ENCODE peak calls at places on chromosomes 5 and 9, in nine cellular contexts. D, O, I, P, U, B, G, L and H are unnamed samples.

GRCh38 chr5:147818290-147818689 is 13.2 kb downstream of the SPINK1 start:
- DNase-seq in P (no peak), U (no peak), B (no peak), I (no peak), L (no peak), G (no peak), O (no peak), D (no peak), H (no peak)

GRCh38 chr9:33260372-33260771 is 4.1 kb downstream of the BAG1 start:
- DNase-seq in O (no peak), G (no peak), L (no peak), D (no peak), U (no peak), I (no peak), P (no peak), B (no peak), H (no peak)

GRCh38 chr5:23996525-23996924 is 489.1 kb downstream of the PRDM9 start:
- DNase-seq in I (no peak), D (no peak), U (no peak), O (peak; percentile 0), P (no peak), B (no peak), L (no peak), G (no peak), H (no peak)

GRCh38 chr5:143036146-143036927 is 266.2 kb downstream of the ARHGAP26 start:
- DNase-seq in L (no peak), D (no peak), O (no peak), B (no peak), I (no peak), G (no peak), U (no peak), P (no peak), H (no peak)

GRCh38 chr5:142360051-142360498 is 35.3 kb upstream of the SPRY4 start:
- DNase-seq in I (no peak), L (no peak), P (no peak), B (no peak), D (no peak), O (no peak), G (no peak), U (no peak), H (no peak)

GRCh38 chr5:169652057-169652456 is 15.0 kb downstream of the DOCK2 start:
- DNase-seq in O (no peak), I (no peak), G (no peak), B (no peak), L (no peak), D (peak; percentile 65), P (no peak), U (no peak), H (no peak)

GRCh38 chr5:120901199-120901598 is 437.1 kb downstream of the PRR16 start:
- DNase-seq in O (no peak), G (no peak), I (no peak), D (no peak), L (no peak), U (no peak), P (no peak), B (no peak), H (no peak)

GRCh38 chr5:64273276-64273675 is 107.6 kb downstream of the RNF180 start:
- DNase-seq in O (no peak), U (no peak), L (no peak), B (peak; percentile 9), P (no peak), I (no peak), G (no peak), D (no peak), H (no peak)

GRCh38 chr9:106620081-106620480 is 242.9 kb upstream of the ZNF462 start:
- DNase-seq in B (no peak), U (no peak), G (no peak), I (no peak), D (no peak), L (no peak), O (no peak), P (no peak), H (no peak)

GRCh38 chr5:171750316-171750788 is 35.3 kb upstream of the SMIM23 start:
- DNase-seq in L (no peak), D (peak; percentile 49), I (no peak), B (no peak), G (no peak), P (peak; percentile 54), O (peak; percentile 8), U (no peak), H (no peak)

GRCh38 chr5:10707198-10708187 is 53.5 kb downstream of the DAP start:
- DNase-seq in B (no peak), O (no peak), U (no peak), L (no peak), P (no peak), D (no peak), G (no peak), I (no peak), H (no peak)

GRCh38 chr9:125548141-125548540 is 158.9 kb downstream of the MAPKAP1 start:
- DNase-seq in U (no peak), D (no peak), I (no peak), P (no peak), B (no peak), G (no peak), L (no peak), O (no peak), H (no peak)

GRCh38 chr5:53974021-53974420 is 336.4 kb downstream of the ARL15 start:
- DNase-seq in D (no peak), B (no peak), U (no peak), I (no peak), O (no peak), P (no peak), G (no peak), L (no peak), H (no peak)

GRCh38 chr5:79924936-79925893 is 65.8 kb downstream of the MTX3 start:
- DNase-seq in O (peak; percentile 16), U (no peak), P (no peak), I (no peak), D (no peak), B (no peak), G (no peak), L (no peak), H (no peak)

GRCh38 chr5:115147052-115147451 is 22.7 kb downstream of the TRIM36 start:
- DNase-seq in O (no peak), P (no peak), G (no peak), L (no peak), U (no peak), D (no peak), B (no peak), I (no peak), H (no peak)

GRCh38 chr5:115151208-115151805 is 18.4 kb downstream of the TRIM36 start:
- DNase-seq in B (no peak), O (no peak), P (no peak), D (no peak), I (no peak), U (no peak), L (no peak), G (no peak), H (no peak)

GRCh38 chr5:115150512-115150911 is 19.2 kb downstream of the TRIM36 start:
- DNase-seq in P (no peak), I (no peak), L (no peak), G (no peak), O (no peak), B (no peak), U (no peak), D (no peak), H (no peak)
- TF ChIP-seq CTCF in P (no peak), I (no peak), L (no peak), G (no peak), O (no peak), B (no peak), U (no peak), D (no peak), H (no peak)

GRCh38 chr5:127375124-127375523 is 84.5 kb downstream of the MEGF10 start:
- DNase-seq in U (no peak), G (no peak), P (no peak), O (no peak), D (no peak), I (no peak), B (no peak), L (no peak), H (no peak)

GRCh38 chr5:127369772-127370171 is 79.2 kb downstream of the MEGF10 start:
- DNase-seq in G (no peak), U (no peak), L (no peak), P (peak; percentile 81), I (no peak), B (no peak), D (no peak), O (no peak), H (no peak)

GRCh38 chr5:127367912-127368468 is 77.4 kb downstream of the MEGF10 start:
- DNase-seq in D (no peak), L (no peak), O (no peak), P (no peak), I (no peak), B (no peak), G (no peak), U (no peak), H (no peak)

GRCh38 chr5:127373858-127374491 is 83.4 kb downstream of the MEGF10 start:
- DNase-seq in L (no peak), O (no peak), G (no peak), B (no peak), U (no peak), D (no peak), P (no peak), I (no peak), H (no peak)
- TF ChIP-seq CTCF in L (no peak), O (peak; percentile 27), G (no peak), B (peak; percentile 28), U (no peak), D (no peak), P (no peak), I (peak; percentile 35), H (peak; percentile 69)

GRCh38 chr9:127523312-127523851 is 72.1 kb downstream of the LRSAM1 start:
- DNase-seq in L (no peak), O (peak; percentile 54), P (no peak), B (no peak), U (no peak), I (no peak), D (no peak), G (peak; percentile 70), H (no peak)

GRCh38 chr9:127524373-127524772 is 73.1 kb downstream of the LRSAM1 start:
- DNase-seq in U (no peak), D (no peak), G (no peak), B (no peak), P (no peak), L (no peak), I (no peak), O (peak; percentile 61), H (no peak)

GRCh38 chr9:127527560-127528268 is 76.4 kb downstream of the LRSAM1 start:
- DNase-seq in B (no peak), L (no peak), I (no peak), O (no peak), P (no peak), G (no peak), U (no peak), D (no peak), H (no peak)

GRCh38 chr9:127526655-127527559 is 75.6 kb downstream of the LRSAM1 start:
- DNase-seq in B (no peak), D (no peak), P (no peak), I (no peak), U (no peak), G (no peak), L (peak; percentile 27), O (no peak), H (no peak)

GRCh38 chr9:127525426-127526188 is 74.3 kb downstream of the LRSAM1 start:
- DNase-seq in G (no peak), D (no peak), U (no peak), I (no peak), P (no peak), B (no peak), O (peak; percentile 61), L (no peak), H (no peak)
- TF ChIP-seq CTCF in G (peak; percentile 16), D (peak; percentile 60), U (no peak), I (peak; percentile 40), P (peak; percentile 30), B (peak; percentile 74), O (peak; percentile 61), L (no peak), H (peak; percentile 73)

GRCh38 chr9:114033397-114034103 is 44.5 kb downstream of the AMBP start:
- DNase-seq in B (no peak), U (peak; percentile 8), O (peak; percentile 32), P (no peak), L (peak; percentile 51), D (no peak), I (no peak), G (peak; percentile 59), H (peak; percentile 67)
- TF ChIP-seq CTCF in B (peak; percentile 54), U (no peak), O (peak; percentile 55), P (peak; percentile 51), L (no peak), D (peak; percentile 77), I (peak; percentile 65), G (peak; percentile 39), H (peak; percentile 72)